ENCODE peak calls at places on chromosomes 5 and 9, in four cellular contexts. One of them, this sample, is unnamed. For H3K4me1 and H3K36me3, the result is how much of the 10 kb centered on the place peaks cover.

GRCh38 chr5:137635521-137635921 is 100.4 kb downstream of the KLHL3 start:
- DNase-seq in hepatocyte: no peak
- DNase-seq in aorta: no peak
- DNase-seq in transverse colon: no peak
- DNase-seq in this sample: no peak

GRCh38 chr9:89738137-89738932 is 133.5 kb downstream of the GADD45G start:
- DNase-seq in hepatocyte: peak
- DNase-seq in aorta: no peak
- DNase-seq in transverse colon: no peak
- DNase-seq in this sample: no peak

GRCh38 chr9:126516561-126516935 is 97.2 kb upstream of the LMX1B start:
- DNase-seq in aorta: no peak
- DNase-seq in hepatocyte: no peak
- DNase-seq in transverse colon: no peak
- DNase-seq in this sample: no peak

GRCh38 chr9:8188720-8189407 is 389.3 kb upstream of the DMAC1 start:
- DNase-seq in aorta: no peak
- DNase-seq in hepatocyte: peak
- DNase-seq in transverse colon: no peak
- DNase-seq in this sample: no peak

GRCh38 chr9:116737137-116737546 is 50.0 kb downstream of the TRIM32 start:
- DNase-seq in aorta: peak
- DNase-seq in transverse colon: peak
- DNase-seq in hepatocyte: peak
- DNase-seq in this sample: peak

GRCh38 chr5:144566747-144567415 is 396.2 kb downstream of the KCTD16 start:
- DNase-seq in hepatocyte: no peak
- DNase-seq in transverse colon: no peak
- DNase-seq in aorta: no peak
- DNase-seq in this sample: no peak

GRCh38 chr9:27634879-27635278 is 61.6 kb upstream of the C9orf72 start:
- DNase-seq in aorta: no peak
- DNase-seq in transverse colon: no peak
- DNase-seq in hepatocyte: no peak
- DNase-seq in this sample: no peak

GRCh38 chr5:14327624-14328023 is 184.5 kb downstream of the TRIO start:
- DNase-seq in hepatocyte: no peak
- DNase-seq in transverse colon: no peak
- DNase-seq in aorta: no peak
- DNase-seq in this sample: no peak

GRCh38 chr9:120980951-120981350 is 54.4 kb upstream of the TRAF1 start:
- DNase-seq in hepatocyte: no peak
- DNase-seq in aorta: no peak
- DNase-seq in transverse colon: no peak
- DNase-seq in this sample: no peak

GRCh38 chr5:115389074-115389798 is 92.8 kb upstream of the CCDC112 start:
- DNase-seq in aorta: no peak
- DNase-seq in hepatocyte: no peak
- DNase-seq in transverse colon: no peak
- DNase-seq in this sample: no peak

GRCh38 chr9:27276182-27277030 is 20.5 kb downstream of the EQTN start:
- DNase-seq in hepatocyte: peak
- DNase-seq in aorta: no peak
- DNase-seq in transverse colon: no peak
- DNase-seq in this sample: no peak

GRCh38 chr5:110899566-110900412 is 161.0 kb downstream of the SLC25A46 start:
- DNase-seq in aorta: no peak
- DNase-seq in hepatocyte: no peak
- DNase-seq in transverse colon: no peak
- DNase-seq in this sample: no peak

GRCh38 chr9:106941901-106942300 is 78.9 kb downstream of the ZNF462 start:
- DNase-seq in transverse colon: no peak
- DNase-seq in hepatocyte: no peak
- DNase-seq in aorta: no peak
- DNase-seq in this sample: no peak

GRCh38 chr9:71734953-71735352 is 33.4 kb downstream of the CEMIP2 start:
- DNase-seq in hepatocyte: no peak
- DNase-seq in transverse colon: no peak
- DNase-seq in aorta: no peak
- DNase-seq in this sample: no peak

GRCh38 chr9:37174247-37174646 is 53.9 kb downstream of the ZCCHC7 start:
- DNase-seq in hepatocyte: no peak
- DNase-seq in aorta: no peak
- DNase-seq in transverse colon: no peak
- DNase-seq in this sample: no peak

GRCh38 chr9:135023389-135023788 is 64.1 kb upstream of the OLFM1 start:
- DNase-seq in aorta: no peak
- DNase-seq in transverse colon: no peak
- DNase-seq in hepatocyte: peak
- DNase-seq in this sample: peak

GRCh38 chr9:36949470-36949869 is 84.6 kb downstream of the PAX5 start:
- DNase-seq in hepatocyte: no peak
- DNase-seq in aorta: no peak
- DNase-seq in transverse colon: no peak
- DNase-seq in this sample: no peak

GRCh38 chr5:125536582-125536981 is 790.1 kb upstream of the ZNF608 start:
- DNase-seq in aorta: no peak
- DNase-seq in hepatocyte: no peak
- DNase-seq in transverse colon: no peak
- DNase-seq in this sample: no peak

GRCh38 chr5:153569036-153569435 is 78.6 kb downstream of the GRIA1 start:
- DNase-seq in transverse colon: no peak
- DNase-seq in hepatocyte: no peak
- DNase-seq in aorta: no peak
- DNase-seq in this sample: no peak

GRCh38 chr9:35716236-35716635 is 15.8 kb downstream of the TLN1 start:
- DNase-seq in hepatocyte: no peak
- DNase-seq in transverse colon: no peak
- DNase-seq in aorta: peak
- DNase-seq in this sample: no peak

GRCh38 chr9:94920439-94920951 is 194.0 kb downstream of the AOPEP start:
- DNase-seq in transverse colon: peak
- DNase-seq in aorta: peak
- DNase-seq in hepatocyte: peak
- DNase-seq in this sample: no peak

GRCh38 chr5:181133610-181134231 is 2.8 kb upstream of the OR2V1 start:
- DNase-seq in transverse colon: peak
- DNase-seq in aorta: peak
- DNase-seq in hepatocyte: peak
- DNase-seq in this sample: no peak

GRCh38 chr5:79149432-79149831 is 37.8 kb downstream of the BHMT start:
- DNase-seq in aorta: no peak
- DNase-seq in transverse colon: no peak
- DNase-seq in hepatocyte: no peak
- DNase-seq in this sample: no peak

GRCh38 chr9:120932086-120932818 is 5.7 kb upstream of the TRAF1 start:
- DNase-seq in hepatocyte: no peak
- DNase-seq in aorta: no peak
- DNase-seq in transverse colon: no peak
- DNase-seq in this sample: no peak

GRCh38 chr9:71968541-71969090 is 57.2 kb downstream of the C9orf85 start:
- DNase-seq in aorta: no peak
- DNase-seq in hepatocyte: no peak
- DNase-seq in transverse colon: no peak
- DNase-seq in this sample: no peak

GRCh38 chr5:32301891-32302290 is 10.8 kb downstream of the MTMR12 start:
- DNase-seq in hepatocyte: no peak
- DNase-seq in aorta: no peak
- DNase-seq in transverse colon: no peak
- DNase-seq in this sample: no peak

GRCh38 chr5:33441241-33441844 is 578 bp downstream of the TARS1 start:
- DNase-seq in transverse colon: peak
- DNase-seq in aorta: no peak
- DNase-seq in hepatocyte: peak
- DNase-seq in this sample: peak

GRCh38 chr5:174837919-174838902 is 113.8 kb downstream of the MSX2 start:
- DNase-seq in transverse colon: peak
- DNase-seq in hepatocyte: peak
- DNase-seq in aorta: no peak
- DNase-seq in this sample: no peak

GRCh38 chr9:71975833-71976232 is 64.4 kb downstream of the C9orf85 start:
- DNase-seq in transverse colon: no peak
- DNase-seq in aorta: no peak
- DNase-seq in hepatocyte: no peak
- DNase-seq in this sample: no peak

GRCh38 chr9:1804128-1804865 is 210.8 kb upstream of the SMARCA2 start:
- DNase-seq in transverse colon: no peak
- DNase-seq in hepatocyte: no peak
- DNase-seq in aorta: no peak
- DNase-seq in this sample: no peak

GRCh38 chr5:80985600-80986228 is 25.6 kb downstream of the RASGRF2 start:
- DNase-seq in transverse colon: no peak
- DNase-seq in aorta: no peak
- DNase-seq in hepatocyte: no peak
- DNase-seq in this sample: no peak

GRCh38 chr5:169956756-169957155 is 23.5 kb downstream of the INSYN2B start:
- DNase-seq in hepatocyte: no peak
- DNase-seq in transverse colon: no peak
- DNase-seq in aorta: no peak
- DNase-seq in this sample: no peak

GRCh38 chr5:71904852-71905251 is 185.8 kb downstream of the CARTPT start:
- DNase-seq in hepatocyte: no peak
- DNase-seq in aorta: no peak
- DNase-seq in transverse colon: no peak
- DNase-seq in this sample: no peak

GRCh38 chr5:52807037-52807436 is 19.3 kb downstream of the ITGA1 start:
- DNase-seq in hepatocyte: no peak
- DNase-seq in aorta: no peak
- DNase-seq in transverse colon: no peak
- DNase-seq in this sample: no peak

GRCh38 chr9:129640086-129640870 is 1.7 kb downstream of the ASB6 start:
- DNase-seq in hepatocyte: no peak
- DNase-seq in aorta: no peak
- DNase-seq in transverse colon: no peak
- DNase-seq in this sample: no peak

GRCh38 chr5:103354446-103354845 is 95.9 kb downstream of the MACIR start:
- DNase-seq in transverse colon: no peak
- DNase-seq in hepatocyte: no peak
- DNase-seq in aorta: no peak
- DNase-seq in this sample: no peak

GRCh38 chr9:99296375-99296951 is 74.4 kb downstream of the SEC61B start:
- DNase-seq in aorta: peak
- DNase-seq in hepatocyte: no peak
- DNase-seq in transverse colon: no peak
- DNase-seq in this sample: no peak

GRCh38 chr5:119307170-119307569 is 48.6 kb upstream of the TNFAIP8 start:
- DNase-seq in aorta: no peak
- DNase-seq in hepatocyte: no peak
- DNase-seq in transverse colon: no peak
- DNase-seq in this sample: no peak
- H3K4me1 ChIP-seq in aorta: under half
- H3K4me1 ChIP-seq in hepatocyte: under half
- H3K4me1 ChIP-seq in transverse colon: under half
- H3K4me1 ChIP-seq in this sample: under half

GRCh38 chr5:74767579-74767913 is 497 bp downstream of the NSA2 start:
- DNase-seq in transverse colon: peak
- DNase-seq in aorta: no peak
- DNase-seq in hepatocyte: peak
- DNase-seq in this sample: peak

GRCh38 chr5:74766348-74766886 is 500 bp downstream of the GFM2 start:
- DNase-seq in hepatocyte: peak
- DNase-seq in transverse colon: no peak
- DNase-seq in aorta: no peak
- DNase-seq in this sample: peak

GRCh38 chr5:74766887-74767578 is at the start of the genes GFM2 and NSA2:
- DNase-seq in aorta: peak
- DNase-seq in hepatocyte: peak
- DNase-seq in transverse colon: peak
- DNase-seq in this sample: peak

DNA sequence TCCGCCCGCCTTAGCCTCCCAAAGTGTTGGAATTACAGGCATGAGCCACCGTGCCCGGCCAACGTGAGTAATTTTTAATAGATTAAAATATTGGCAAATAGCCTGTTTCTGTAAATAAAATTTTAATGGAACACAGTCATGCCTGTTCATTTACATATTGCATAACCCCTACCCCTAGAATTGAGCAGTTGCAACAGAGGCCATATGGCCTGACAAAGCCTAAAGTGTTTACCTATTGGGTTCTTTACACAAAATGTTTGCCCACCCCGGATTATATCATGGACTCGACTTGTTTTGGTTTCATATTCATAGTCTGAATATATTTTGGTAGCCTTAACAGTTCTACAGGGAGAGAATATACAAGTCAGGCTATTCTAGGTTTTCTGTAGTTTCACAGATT is 5.3 kb downstream of the NSA2 start:
- DNase-seq in hepatocyte: no peak
- DNase-seq in transverse colon: no peak
- DNase-seq in aorta: no peak
- DNase-seq in this sample: no peak
- H3K36me3 ChIP-seq in hepatocyte: under half
- H3K36me3 ChIP-seq in transverse colon: under half
- H3K36me3 ChIP-seq in aorta: under half
- H3K36me3 ChIP-seq in this sample: under half

DNA sequence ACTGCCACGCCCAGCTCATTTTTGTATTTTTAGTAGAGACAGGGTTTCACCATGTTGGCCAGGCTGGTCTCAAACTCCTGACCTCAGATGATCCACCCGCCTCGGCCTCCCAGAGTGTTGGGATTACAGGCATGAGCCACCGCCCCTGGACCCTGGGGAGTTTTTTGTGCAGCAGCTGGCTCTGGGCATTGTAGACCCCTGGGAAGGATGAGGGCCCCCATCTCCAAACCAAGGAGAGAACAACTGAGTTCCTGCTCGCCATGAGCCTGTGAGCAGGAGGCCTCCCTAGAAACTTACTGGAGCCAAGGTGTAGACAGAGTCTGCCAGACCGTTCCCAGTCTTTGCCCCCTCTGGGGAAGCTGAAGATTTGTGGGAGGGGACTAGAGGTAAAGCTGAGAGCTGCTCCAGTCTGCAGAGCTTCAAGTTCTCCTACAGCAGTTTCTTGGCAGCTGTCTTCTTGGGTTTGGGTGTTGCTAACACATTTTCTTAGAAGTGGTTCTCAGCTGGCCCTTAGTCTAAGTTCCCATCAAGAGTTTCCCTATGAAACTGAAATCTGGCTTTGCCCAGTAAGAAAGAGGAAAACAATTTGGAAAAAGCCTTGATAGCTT is 12.4 kb downstream of the NUDT2 start:
- DNase-seq in transverse colon: no peak
- DNase-seq in hepatocyte: no peak
- DNase-seq in aorta: no peak
- DNase-seq in this sample: no peak
- H3K4me1 ChIP-seq in transverse colon: under half
- H3K4me1 ChIP-seq in hepatocyte: under half
- H3K4me1 ChIP-seq in aorta: under half
- H3K4me1 ChIP-seq in this sample: under half

GRCh38 chr9:131494296-131494870 is 8.3 kb upstream of the POMT1 start:
- DNase-seq in transverse colon: no peak
- DNase-seq in hepatocyte: no peak
- DNase-seq in aorta: no peak
- DNase-seq in this sample: no peak
- H3K36me3 ChIP-seq in transverse colon: under half
- H3K36me3 ChIP-seq in hepatocyte: under half
- H3K36me3 ChIP-seq in aorta: under half
- H3K36me3 ChIP-seq in this sample: under half

This sample was measured in Caco-2.